ENCODE peak calls at places on chromosomes 12 and 14, in six cellular contexts. One of them, this sample, is unnamed.

GRCh38 chr12:26271889-26272492 is 76.6 kb downstream of the SSPN start:
- DNase-seq in adrenal gland: peak
- DNase-seq in body of pancreas: peak
- DNase-seq in IMR-90: peak
- DNase-seq in ovary: peak
- DNase-seq in A549: no peak
- DNase-seq in this sample: peak

GRCh38 chr12:118326971-118327370 is 45.7 kb downstream of the TAOK3 start:
- DNase-seq in adrenal gland: no peak
- DNase-seq in body of pancreas: no peak
- DNase-seq in IMR-90: peak
- DNase-seq in ovary: no peak
- DNase-seq in A549: no peak
- DNase-seq in this sample: no peak

GRCh38 chr12:79776111-79776510 is 85.3 kb upstream of the PAWR start:
- DNase-seq in adrenal gland: no peak
- DNase-seq in body of pancreas: no peak
- DNase-seq in IMR-90: peak
- DNase-seq in ovary: no peak
- DNase-seq in A549: no peak
- DNase-seq in this sample: no peak

GRCh38 chr12:51522696-51523095 is 68.3 kb upstream of the SCN8A start:
- DNase-seq in adrenal gland: no peak
- DNase-seq in body of pancreas: no peak
- DNase-seq in IMR-90: no peak
- DNase-seq in ovary: no peak
- DNase-seq in A549: no peak
- DNase-seq in this sample: no peak

GRCh38 chr12:49288412-49288853 is 6.5 kb upstream of the PRPH start:
- DNase-seq in adrenal gland: peak
- DNase-seq in body of pancreas: peak
- DNase-seq in IMR-90: peak
- DNase-seq in ovary: peak
- DNase-seq in A549: peak
- DNase-seq in this sample: peak

GRCh38 chr12:19799886-19800602 is 360.8 kb downstream of the AEBP2 start:
- DNase-seq in adrenal gland: peak
- DNase-seq in body of pancreas: no peak
- DNase-seq in IMR-90: no peak
- DNase-seq in ovary: no peak
- DNase-seq in A549: no peak
- DNase-seq in this sample: no peak

GRCh38 chr12:53820503-53820902 is 68.7 kb upstream of the CISTR start:
- DNase-seq in adrenal gland: no peak
- DNase-seq in body of pancreas: no peak
- DNase-seq in IMR-90: peak
- DNase-seq in ovary: no peak
- DNase-seq in A549: peak
- DNase-seq in this sample: no peak

GRCh38 chr12:129127771-129128170 is 274.5 kb downstream of the GLT1D1 start:
- DNase-seq in adrenal gland: no peak
- DNase-seq in body of pancreas: no peak
- DNase-seq in IMR-90: no peak
- DNase-seq in ovary: no peak
- DNase-seq in A549: no peak
- DNase-seq in this sample: no peak

GRCh38 chr12:42474391-42474790 is 115.2 kb downstream of the PRICKLE1 start:
- DNase-seq in adrenal gland: no peak
- DNase-seq in body of pancreas: no peak
- DNase-seq in IMR-90: peak
- DNase-seq in ovary: no peak
- DNase-seq in A549: peak
- DNase-seq in this sample: no peak

GRCh38 chr14:90453401-90453951 is 56.6 kb downstream of the CALM1 start:
- DNase-seq in adrenal gland: peak
- DNase-seq in body of pancreas: peak
- DNase-seq in IMR-90: no peak
- DNase-seq in ovary: peak
- DNase-seq in A549: no peak
- DNase-seq in this sample: peak

GRCh38 chr12:14910090-14910915 is 24.6 kb upstream of the MGP start:
- DNase-seq in adrenal gland: no peak
- DNase-seq in body of pancreas: no peak
- DNase-seq in IMR-90: peak
- DNase-seq in ovary: no peak
- DNase-seq in A549: no peak
- DNase-seq in this sample: no peak
- H3K4me3 ChIP-seq in adrenal gland: no peak
- H3K4me3 ChIP-seq in body of pancreas: no peak
- H3K4me3 ChIP-seq in IMR-90: no peak
- H3K4me3 ChIP-seq in ovary: no peak
- H3K4me3 ChIP-seq in A549: no peak
- H3K4me3 ChIP-seq in this sample: no peak

GRCh38 chr12:64882687-64883086 is 58.2 kb downstream of the TBC1D30 start:
- DNase-seq in adrenal gland: no peak
- DNase-seq in body of pancreas: no peak
- DNase-seq in IMR-90: no peak
- DNase-seq in ovary: no peak
- DNase-seq in A549: no peak
- DNase-seq in this sample: no peak
- TF ChIP-seq POLR2A in adrenal gland: no peak
- TF ChIP-seq POLR2A in body of pancreas: no peak
- TF ChIP-seq POLR2A in IMR-90: no peak
- TF ChIP-seq POLR2A in ovary: no peak
- TF ChIP-seq POLR2A in A549: no peak
- TF ChIP-seq POLR2A in this sample: no peak

DNA sequence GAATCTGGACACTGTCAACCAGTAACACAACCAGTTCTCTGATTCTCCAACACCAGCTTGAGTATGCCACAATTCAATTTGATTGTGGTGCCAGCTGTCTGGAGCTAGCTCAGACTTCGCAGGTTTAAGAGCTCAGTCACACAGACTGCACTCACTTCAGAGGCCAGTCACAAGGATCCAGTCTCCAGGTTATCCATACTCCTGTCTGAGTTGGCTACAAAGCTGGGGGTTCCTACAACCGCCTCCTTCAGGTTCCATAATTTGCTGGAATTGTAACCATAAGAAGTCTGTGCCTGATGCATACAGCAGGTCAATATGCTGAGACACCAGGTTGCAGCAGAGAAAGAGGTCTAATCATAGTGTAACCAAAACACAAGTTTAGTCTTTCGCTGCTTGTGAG is 70.5 kb upstream of the CPSF6 start:
- DNase-seq in adrenal gland: no peak
- DNase-seq in body of pancreas: no peak
- DNase-seq in IMR-90: no peak
- DNase-seq in ovary: no peak
- DNase-seq in A549: no peak
- DNase-seq in this sample: no peak
- H3K4me3 ChIP-seq in adrenal gland: no peak
- H3K4me3 ChIP-seq in body of pancreas: no peak
- H3K4me3 ChIP-seq in IMR-90: no peak
- H3K4me3 ChIP-seq in ovary: no peak
- H3K4me3 ChIP-seq in A549: no peak
- H3K4me3 ChIP-seq in this sample: no peak

GRCh38 chr12:109677323-109677722 is 36.3 kb upstream of the FAM222A start:
- DNase-seq in adrenal gland: no peak
- DNase-seq in body of pancreas: no peak
- DNase-seq in IMR-90: no peak
- DNase-seq in ovary: no peak
- DNase-seq in A549: no peak
- DNase-seq in this sample: no peak
- TF ChIP-seq POLR2A in adrenal gland: no peak
- TF ChIP-seq POLR2A in body of pancreas: no peak
- TF ChIP-seq POLR2A in IMR-90: no peak
- TF ChIP-seq POLR2A in ovary: no peak
- TF ChIP-seq POLR2A in A549: no peak
- TF ChIP-seq POLR2A in this sample: no peak

GRCh38 chr12:109910254-109910968 is 10.3 kb downstream of the TCHP start:
- DNase-seq in adrenal gland: no peak
- DNase-seq in body of pancreas: no peak
- DNase-seq in IMR-90: no peak
- DNase-seq in ovary: no peak
- DNase-seq in A549: no peak
- DNase-seq in this sample: no peak
- H3K4me3 ChIP-seq in adrenal gland: no peak
- H3K4me3 ChIP-seq in body of pancreas: no peak
- H3K4me3 ChIP-seq in IMR-90: no peak
- H3K4me3 ChIP-seq in ovary: no peak
- H3K4me3 ChIP-seq in A549: no peak
- H3K4me3 ChIP-seq in this sample: no peak

GRCh38 chr12:89353188-89353822 is 1.0 kb upstream of the DUSP6 start:
- DNase-seq in adrenal gland: peak
- DNase-seq in body of pancreas: peak
- DNase-seq in IMR-90: peak
- DNase-seq in ovary: peak
- DNase-seq in A549: peak
- DNase-seq in this sample: peak
- TF ChIP-seq POLR2A in adrenal gland: peak
- TF ChIP-seq POLR2A in body of pancreas: peak
- TF ChIP-seq POLR2A in IMR-90: no peak
- TF ChIP-seq POLR2A in ovary: no peak
- TF ChIP-seq POLR2A in A549: no peak
- TF ChIP-seq POLR2A in this sample: peak

DNA sequence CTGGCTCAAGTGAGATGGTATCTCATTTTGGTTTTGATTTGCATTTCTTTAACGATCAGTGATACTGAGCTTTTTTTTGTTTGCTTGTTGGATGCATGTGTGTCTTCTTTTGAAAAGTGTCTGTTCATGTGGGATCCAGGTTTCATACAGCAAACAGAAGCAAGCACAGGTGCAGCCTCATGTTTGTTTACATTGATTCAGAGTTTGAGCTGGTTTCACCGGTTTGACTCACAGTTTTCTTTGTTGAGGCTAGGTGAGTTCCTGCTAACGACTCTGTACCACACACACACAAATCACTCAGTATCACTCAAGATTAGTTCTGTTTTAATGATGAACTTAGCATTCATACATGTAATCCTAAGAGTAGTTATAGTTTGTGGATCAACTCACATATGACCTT is 3.7 kb downstream of the OR10G2 start:
- DNase-seq in adrenal gland: no peak
- DNase-seq in body of pancreas: no peak
- DNase-seq in IMR-90: no peak
- DNase-seq in ovary: no peak
- DNase-seq in A549: no peak
- DNase-seq in this sample: no peak
- H3K4me3 ChIP-seq in adrenal gland: no peak
- H3K4me3 ChIP-seq in body of pancreas: no peak
- H3K4me3 ChIP-seq in IMR-90: no peak
- H3K4me3 ChIP-seq in ovary: no peak
- H3K4me3 ChIP-seq in A549: no peak
- H3K4me3 ChIP-seq in this sample: no peak

DNA sequence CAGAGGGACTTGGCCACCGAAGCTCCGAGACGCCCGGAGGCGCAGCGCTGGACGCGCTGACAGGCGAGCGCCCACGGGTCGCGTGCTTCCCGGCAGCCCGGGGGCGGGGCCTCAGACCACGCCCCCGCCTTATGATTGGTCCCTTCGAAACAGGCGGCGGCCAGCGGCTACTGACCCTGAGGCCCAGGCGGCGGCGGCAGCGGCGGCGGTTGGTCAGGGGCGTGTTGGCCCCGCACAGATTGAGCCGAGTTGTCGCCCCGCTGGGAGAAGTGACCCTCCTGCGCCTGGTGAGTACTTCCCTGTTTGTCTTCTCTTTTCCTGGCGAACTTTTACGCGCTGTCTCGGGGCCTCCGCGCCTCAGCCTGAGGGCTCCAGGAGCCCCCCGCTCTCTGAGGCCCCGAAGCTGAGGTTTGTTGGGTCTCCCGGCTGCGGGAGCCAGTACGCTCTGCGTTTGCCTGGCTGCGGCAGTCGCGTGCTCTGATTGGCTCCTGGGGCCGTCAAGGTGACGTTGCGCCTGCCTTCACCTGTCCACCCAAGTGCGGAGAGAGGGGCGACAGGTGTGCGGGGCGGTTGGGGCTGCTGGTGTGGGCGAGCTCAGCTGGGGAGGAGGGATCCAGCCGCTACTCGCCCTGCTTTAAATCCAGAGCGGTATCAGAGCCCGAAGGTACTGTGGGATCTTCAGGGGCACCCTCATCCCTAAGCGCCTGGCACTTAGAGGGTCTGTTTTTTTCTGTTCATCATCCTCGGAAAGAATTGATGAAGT is at the start of gene GAS2L3:
- DNase-seq in adrenal gland: peak
- DNase-seq in body of pancreas: peak
- DNase-seq in IMR-90: peak
- DNase-seq in ovary: peak
- DNase-seq in A549: peak
- DNase-seq in this sample: peak
- TF ChIP-seq POLR2A in adrenal gland: peak
- TF ChIP-seq POLR2A in body of pancreas: peak
- TF ChIP-seq POLR2A in IMR-90: peak
- TF ChIP-seq POLR2A in ovary: peak
- TF ChIP-seq POLR2A in A549: peak
- TF ChIP-seq POLR2A in this sample: no peak

GRCh38 chr14:49636866-49637265 is 1.8 kb upstream of the DNAAF2 start:
- DNase-seq in adrenal gland: no peak
- DNase-seq in body of pancreas: no peak
- DNase-seq in IMR-90: no peak
- DNase-seq in ovary: no peak
- DNase-seq in A549: no peak
- DNase-seq in this sample: no peak
- H3K4me3 ChIP-seq in adrenal gland: no peak
- H3K4me3 ChIP-seq in body of pancreas: no peak
- H3K4me3 ChIP-seq in IMR-90: no peak
- H3K4me3 ChIP-seq in ovary: no peak
- H3K4me3 ChIP-seq in A549: no peak
- H3K4me3 ChIP-seq in this sample: no peak

DNA sequence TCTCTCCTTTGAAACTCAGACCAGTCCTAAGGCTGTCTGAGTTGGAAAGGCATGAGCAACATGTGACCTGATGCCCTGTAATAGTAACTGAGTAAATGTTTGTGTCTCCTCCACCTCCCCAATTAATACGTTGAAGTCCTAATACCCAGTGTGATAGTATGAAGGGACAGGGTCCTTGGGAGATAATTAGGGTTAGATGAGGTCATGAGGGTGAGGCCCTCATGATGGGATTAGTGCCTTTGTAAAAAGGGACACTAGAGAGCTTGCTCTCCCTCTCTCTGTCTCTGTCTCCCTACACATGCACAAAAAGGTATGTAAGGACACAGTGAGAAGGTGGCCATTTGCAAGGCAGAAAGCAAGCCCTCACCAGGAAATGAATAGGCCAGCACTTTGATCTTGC is 18.1 kb upstream of the KIF21A start:
- DNase-seq in adrenal gland: no peak
- DNase-seq in body of pancreas: no peak
- DNase-seq in IMR-90: no peak
- DNase-seq in ovary: no peak
- DNase-seq in A549: no peak
- DNase-seq in this sample: no peak
- TF ChIP-seq POLR2A in adrenal gland: no peak
- TF ChIP-seq POLR2A in body of pancreas: no peak
- TF ChIP-seq POLR2A in IMR-90: no peak
- TF ChIP-seq POLR2A in ovary: no peak
- TF ChIP-seq POLR2A in A549: no peak
- TF ChIP-seq POLR2A in this sample: no peak